ENCODE peak calls at places on chromosome 20, in four cellular contexts. One of them, this sample, is unnamed.

GRCh38 chr20:24987873-24988835 is 4.4 kb downstream of the APMAP start:
- DNase-seq in stimulated activated CD8-positive, alpha-beta memory T cell treated with anti-CD3 and anti-CD28 coated beads, Interleukin-15, amount 100 ng/mL, for 24 hours: no peak
- DNase-seq in lower lobe of right lung: no peak
- DNase-seq in mucosa of gallbladder: no peak
- DNase-seq in this sample: no peak

GRCh38 chr20:33282991-33283555 is at the start of gene BPIFB1:
- DNase-seq in lower lobe of right lung: no peak
- DNase-seq in mucosa of gallbladder: no peak
- DNase-seq in stimulated activated CD8-positive, alpha-beta memory T cell treated with anti-CD3 and anti-CD28 coated beads, Interleukin-15, amount 100 ng/mL, for 24 hours: no peak
- DNase-seq in this sample: no peak

GRCh38 chr20:53774487-53775203 is 181.0 kb upstream of the ZNF217 start:
- DNase-seq in stimulated activated CD8-positive, alpha-beta memory T cell treated with anti-CD3 and anti-CD28 coated beads, Interleukin-15, amount 100 ng/mL, for 24 hours: no peak
- DNase-seq in mucosa of gallbladder: no peak
- DNase-seq in lower lobe of right lung: no peak
- DNase-seq in this sample: peak

GRCh38 chr20:1820137-1821074 is 74.8 kb upstream of the SIRPA start:
- DNase-seq in stimulated activated CD8-positive, alpha-beta memory T cell treated with anti-CD3 and anti-CD28 coated beads, Interleukin-15, amount 100 ng/mL, for 24 hours: no peak
- DNase-seq in mucosa of gallbladder: no peak
- DNase-seq in lower lobe of right lung: peak
- DNase-seq in this sample: no peak

GRCh38 chr20:41654884-41655283 is 36.7 kb upstream of the CHD6 start:
- DNase-seq in mucosa of gallbladder: no peak
- DNase-seq in stimulated activated CD8-positive, alpha-beta memory T cell treated with anti-CD3 and anti-CD28 coated beads, Interleukin-15, amount 100 ng/mL, for 24 hours: no peak
- DNase-seq in lower lobe of right lung: no peak
- DNase-seq in this sample: no peak

GRCh38 chr20:33237989-33238388 is 2.2 kb downstream of the BPIFA1 start:
- DNase-seq in lower lobe of right lung: no peak
- DNase-seq in stimulated activated CD8-positive, alpha-beta memory T cell treated with anti-CD3 and anti-CD28 coated beads, Interleukin-15, amount 100 ng/mL, for 24 hours: no peak
- DNase-seq in mucosa of gallbladder: no peak
- DNase-seq in this sample: no peak

GRCh38 chr20:32707691-32708581 is 34.2 kb upstream of the C20orf203 start:
- DNase-seq in mucosa of gallbladder: no peak
- DNase-seq in lower lobe of right lung: no peak
- DNase-seq in stimulated activated CD8-positive, alpha-beta memory T cell treated with anti-CD3 and anti-CD28 coated beads, Interleukin-15, amount 100 ng/mL, for 24 hours: no peak
- DNase-seq in this sample: peak

GRCh38 chr20:39600156-39600555 is 638.0 kb downstream of the DHX35 start:
- DNase-seq in stimulated activated CD8-positive, alpha-beta memory T cell treated with anti-CD3 and anti-CD28 coated beads, Interleukin-15, amount 100 ng/mL, for 24 hours: no peak
- DNase-seq in lower lobe of right lung: no peak
- DNase-seq in mucosa of gallbladder: no peak
- DNase-seq in this sample: no peak

GRCh38 chr20:44833437-44833836 is 23.1 kb upstream of the RIMS4 start:
- DNase-seq in mucosa of gallbladder: no peak
- DNase-seq in lower lobe of right lung: no peak
- DNase-seq in stimulated activated CD8-positive, alpha-beta memory T cell treated with anti-CD3 and anti-CD28 coated beads, Interleukin-15, amount 100 ng/mL, for 24 hours: no peak
- DNase-seq in this sample: no peak

GRCh38 chr20:57662313-57663240 is 42.4 kb upstream of the ZBP1 start:
- DNase-seq in lower lobe of right lung: peak
- DNase-seq in mucosa of gallbladder: no peak
- DNase-seq in stimulated activated CD8-positive, alpha-beta memory T cell treated with anti-CD3 and anti-CD28 coated beads, Interleukin-15, amount 100 ng/mL, for 24 hours: no peak
- DNase-seq in this sample: no peak

GRCh38 chr20:57990396-57990987 is 238.0 kb downstream of the ANKRD60 start:
- DNase-seq in mucosa of gallbladder: no peak
- DNase-seq in lower lobe of right lung: no peak
- DNase-seq in stimulated activated CD8-positive, alpha-beta memory T cell treated with anti-CD3 and anti-CD28 coated beads, Interleukin-15, amount 100 ng/mL, for 24 hours: no peak
- DNase-seq in this sample: peak

GRCh38 chr20:43914697-43915208 is at the start of gene TOX2:
- DNase-seq in lower lobe of right lung: peak
- DNase-seq in mucosa of gallbladder: no peak
- DNase-seq in stimulated activated CD8-positive, alpha-beta memory T cell treated with anti-CD3 and anti-CD28 coated beads, Interleukin-15, amount 100 ng/mL, for 24 hours: no peak
- DNase-seq in this sample: no peak

GRCh38 chr20:9978395-9979004 is 56.3 kb upstream of the ANKEF1 start:
- DNase-seq in stimulated activated CD8-positive, alpha-beta memory T cell treated with anti-CD3 and anti-CD28 coated beads, Interleukin-15, amount 100 ng/mL, for 24 hours: no peak
- DNase-seq in lower lobe of right lung: no peak
- DNase-seq in mucosa of gallbladder: peak
- DNase-seq in this sample: peak

GRCh38 chr20:1336699-1337387 is 7.9 kb upstream of the SDCBP2 start:
- DNase-seq in stimulated activated CD8-positive, alpha-beta memory T cell treated with anti-CD3 and anti-CD28 coated beads, Interleukin-15, amount 100 ng/mL, for 24 hours: no peak
- DNase-seq in lower lobe of right lung: peak
- DNase-seq in mucosa of gallbladder: peak
- DNase-seq in this sample: peak

GRCh38 chr20:56925696-56926101 is 296.6 kb downstream of the TFAP2C start:
- DNase-seq in lower lobe of right lung: no peak
- DNase-seq in mucosa of gallbladder: no peak
- DNase-seq in stimulated activated CD8-positive, alpha-beta memory T cell treated with anti-CD3 and anti-CD28 coated beads, Interleukin-15, amount 100 ng/mL, for 24 hours: no peak
- DNase-seq in this sample: no peak

GRCh38 chr20:34938466-34939163 is 17.0 kb downstream of the GSS start:
- DNase-seq in lower lobe of right lung: peak
- DNase-seq in mucosa of gallbladder: peak
- DNase-seq in stimulated activated CD8-positive, alpha-beta memory T cell treated with anti-CD3 and anti-CD28 coated beads, Interleukin-15, amount 100 ng/mL, for 24 hours: no peak
- DNase-seq in this sample: peak

GRCh38 chr20:38304845-38305447 is 990 bp downstream of the BPI start:
- DNase-seq in stimulated activated CD8-positive, alpha-beta memory T cell treated with anti-CD3 and anti-CD28 coated beads, Interleukin-15, amount 100 ng/mL, for 24 hours: no peak
- DNase-seq in lower lobe of right lung: peak
- DNase-seq in mucosa of gallbladder: no peak
- DNase-seq in this sample: peak